ENCODE peak calls at places on chromosomes 4 and X, in seven cellular contexts. X is activated gamma-delta T cell treated with Interleukin-2 at 50 U/mL for 16 hours, F is adrenal gland, A is osteocyte, P is OCI-LY7, G is HCT116, W is ACHN. N is an unnamed sample.

GRCh38 chrX:115561605-115562491 is 874 bp downstream of the PLS3 start:
- DNase-seq in W (peak), A (peak), F (peak), X (no peak), G (no peak), P (no peak), N (no peak)

GRCh38 chr4:143488684-143489083 is 24.8 kb upstream of the SMARCA5 start:
- DNase-seq in A (no peak), W (no peak), X (no peak), F (no peak), G (no peak), P (no peak), N (no peak)

GRCh38 chr4:55080174-55080865 is 45.1 kb downstream of the KDR start:
- DNase-seq in W (no peak), X (no peak), G (no peak), P (no peak), F (no peak), A (no peak), N (no peak)

GRCh38 chrX:131895002-131895401 is 128.1 kb upstream of the STK26 start:
- DNase-seq in P (no peak), G (no peak), F (no peak), A (no peak), X (no peak), W (no peak), N (no peak)

GRCh38 chr4:161894493-161895167 is 269.2 kb downstream of the FSTL5 start:
- DNase-seq in G (no peak), A (no peak), W (no peak), F (no peak), X (no peak), P (no peak), N (no peak)

GRCh38 chr4:40325406-40326019 is 9.6 kb upstream of the CHRNA9 start:
- DNase-seq in G (peak), W (peak), X (peak), F (peak), P (peak), A (no peak), N (no peak)

GRCh38 chrX:1657367-1658082 is 42.7 kb downstream of the ASMT start:
- DNase-seq in W (no peak), A (no peak), G (no peak), X (peak), P (peak), F (no peak), N (no peak)

GRCh38 chr4:184100297-184100885 is 117.3 kb downstream of the ENPP6 start:
- DNase-seq in A (no peak), P (peak), X (peak), W (peak), G (peak), F (no peak), N (no peak)

GRCh38 chr4:157994863-157995262 is 178.0 kb downstream of the GASK1B start:
- DNase-seq in X (no peak), A (no peak), F (no peak), W (no peak), G (no peak), P (no peak), N (no peak)

GRCh38 chr4:53713767-53714166 is 122.5 kb upstream of the LNX1 start:
- DNase-seq in A (no peak), F (no peak), W (no peak), P (no peak), G (no peak), X (no peak), N (no peak)

GRCh38 chr4:102869569-102870227 is 906 bp downstream of the CISD2 start:
- DNase-seq in W (no peak), A (no peak), P (peak), G (no peak), X (no peak), F (peak), N (no peak)

GRCh38 chrX:29841750-29842149 is 373.6 kb upstream of the MAGEB2 start:
- DNase-seq in A (no peak), W (no peak), P (no peak), X (no peak), F (no peak), G (no peak), N (no peak)

GRCh38 chrX:72142094-72142843 is 10.6 kb upstream of the RTL5 start:
- DNase-seq in A (no peak), F (no peak), W (no peak), G (no peak), P (no peak), X (no peak), N (no peak)

GRCh38 chrX:148865237-148865636 is 364.8 kb downstream of the AFF2 start:
- DNase-seq in P (peak), W (no peak), G (no peak), A (no peak), F (no peak), X (no peak), N (no peak)

GRCh38 chrX:30702736-30703135 is 49.5 kb downstream of the GK start:
- DNase-seq in P (no peak), G (no peak), F (no peak), A (no peak), W (no peak), X (no peak), N (no peak)

GRCh38 chrX:3066555-3066954 is 25.3 kb downstream of the ARSF start:
- DNase-seq in F (peak), P (no peak), G (no peak), A (no peak), W (no peak), X (no peak), N (no peak)

GRCh38 chrX:149851864-149852263 is 29.1 kb upstream of the MAGEA8 start:
- DNase-seq in W (no peak), F (no peak), A (no peak), G (no peak), P (no peak), X (no peak), N (no peak)

GRCh38 chr4:101649790-101650450 is 140.6 kb upstream of the BANK1 start:
- DNase-seq in F (no peak), G (no peak), W (no peak), P (no peak), X (no peak), A (no peak), N (no peak)